ENCODE peak calls at places on chromosomes 4 and X, in four cellular contexts. One of them, this sample, is unnamed.

GRCh38 chr4:780730-781492 is 45.0 kb downstream of the CPLX1 start:
- DNase-seq in NCI-H146: no peak
- DNase-seq in amniotic stem cell: no peak
- DNase-seq in MCF 10A: no peak
- DNase-seq in this sample: no peak

GRCh38 chrX:119015407-119016242 is 41.2 kb downstream of the LONRF3 start:
- DNase-seq in amniotic stem cell: peak
- DNase-seq in NCI-H146: no peak
- DNase-seq in MCF 10A: peak
- DNase-seq in this sample: peak

GRCh38 chrX:103791233-103791632 is 14.6 kb downstream of the PLP1 start:
- DNase-seq in NCI-H146: peak
- DNase-seq in amniotic stem cell: no peak
- DNase-seq in MCF 10A: no peak
- DNase-seq in this sample: no peak

GRCh38 chr4:77193511-77194236 is 36.7 kb downstream of the CCNG2 start:
- DNase-seq in amniotic stem cell: no peak
- DNase-seq in NCI-H146: no peak
- DNase-seq in MCF 10A: no peak
- DNase-seq in this sample: no peak

GRCh38 chr4:147019061-147019460 is 73.4 kb upstream of the TTC29 start:
- DNase-seq in NCI-H146: no peak
- DNase-seq in MCF 10A: peak
- DNase-seq in amniotic stem cell: peak
- DNase-seq in this sample: peak

GRCh38 chr4:82761249-82761648 is 37.3 kb downstream of the SCD5 start:
- DNase-seq in MCF 10A: no peak
- DNase-seq in NCI-H146: no peak
- DNase-seq in amniotic stem cell: no peak
- DNase-seq in this sample: no peak

GRCh38 chrX:83508006-83508405 is at the start of gene POU3F4:
- DNase-seq in NCI-H146: no peak
- DNase-seq in MCF 10A: no peak
- DNase-seq in amniotic stem cell: no peak
- DNase-seq in this sample: no peak

GRCh38 chr4:11529625-11530201 is 101.0 kb upstream of the HS3ST1 start:
- DNase-seq in NCI-H146: no peak
- DNase-seq in MCF 10A: peak
- DNase-seq in amniotic stem cell: no peak
- DNase-seq in this sample: peak

GRCh38 chrX:13069771-13070410 is 25.5 kb upstream of the FAM9C start:
- DNase-seq in NCI-H146: no peak
- DNase-seq in MCF 10A: no peak
- DNase-seq in amniotic stem cell: no peak
- DNase-seq in this sample: no peak

GRCh38 chr4:101954351-101954750 is 163.8 kb downstream of the BANK1 start:
- DNase-seq in amniotic stem cell: no peak
- DNase-seq in NCI-H146: no peak
- DNase-seq in MCF 10A: no peak
- DNase-seq in this sample: no peak

GRCh38 chr4:145341381-145341780 is 140.3 kb upstream of the SMAD1 start:
- DNase-seq in NCI-H146: no peak
- DNase-seq in MCF 10A: no peak
- DNase-seq in amniotic stem cell: no peak
- DNase-seq in this sample: no peak

GRCh38 chrX:1316527-1316926 is 20.1 kb upstream of the IL3RA start:
- DNase-seq in amniotic stem cell: no peak
- DNase-seq in MCF 10A: no peak
- DNase-seq in NCI-H146: no peak
- DNase-seq in this sample: no peak

GRCh38 chr4:17059192-17059634 is 160.8 kb upstream of the LDB2 start:
- DNase-seq in NCI-H146: no peak
- DNase-seq in MCF 10A: no peak
- DNase-seq in amniotic stem cell: peak
- DNase-seq in this sample: peak

GRCh38 chr4:143482753-143483362 is 30.6 kb upstream of the SMARCA5 start:
- DNase-seq in MCF 10A: peak
- DNase-seq in NCI-H146: no peak
- DNase-seq in amniotic stem cell: peak
- DNase-seq in this sample: peak